ENCODE peak calls at places on chromosomes 3 and 15, in four cellular contexts. One of them, this sample, is unnamed. For H3K36me3 and H3K27me3, the result is how much of the 10 kb centered on the place peaks cover.

GRCh38 chr3:97823503-97824004 is 1.7 kb downstream of the CRYBG3 start:
- DNase-seq in adipocyte: peak
- DNase-seq in neuronal stem cell: no peak
- DNase-seq in right atrium auricular region: peak
- DNase-seq in this sample: no peak

GRCh38 chr3:151852074-151852811 is 21.2 kb upstream of the SUCNR1 start:
- DNase-seq in neuronal stem cell: no peak
- DNase-seq in right atrium auricular region: no peak
- DNase-seq in adipocyte: no peak
- DNase-seq in this sample: no peak

GRCh38 chr15:24879492-24879891 is 75.3 kb upstream of the SNRPN start:
- DNase-seq in adipocyte: no peak
- DNase-seq in neuronal stem cell: no peak
- DNase-seq in right atrium auricular region: no peak
- DNase-seq in this sample: no peak

GRCh38 chr3:100992086-100993033 is 861 bp downstream of the ABI3BP start:
- DNase-seq in adipocyte: peak
- DNase-seq in right atrium auricular region: no peak
- DNase-seq in neuronal stem cell: no peak
- DNase-seq in this sample: no peak

GRCh38 chr15:68054658-68055223 is 626 bp downstream of the PIAS1 start:
- DNase-seq in neuronal stem cell: peak
- DNase-seq in adipocyte: peak
- DNase-seq in right atrium auricular region: peak
- DNase-seq in this sample: peak

GRCh38 chr3:104275199-104275598 is 1091.5 kb upstream of the ALCAM start:
- DNase-seq in right atrium auricular region: no peak
- DNase-seq in neuronal stem cell: no peak
- DNase-seq in adipocyte: no peak
- DNase-seq in this sample: no peak

GRCh38 chr3:8517490-8517889 is 15.9 kb downstream of the LMCD1 start:
- DNase-seq in adipocyte: peak
- DNase-seq in right atrium auricular region: no peak
- DNase-seq in neuronal stem cell: no peak
- DNase-seq in this sample: no peak

GRCh38 chr15:44596511-44597010 is 59.6 kb downstream of the EIF3J start:
- DNase-seq in neuronal stem cell: no peak
- DNase-seq in right atrium auricular region: no peak
- DNase-seq in adipocyte: no peak
- DNase-seq in this sample: no peak

GRCh38 chr3:152202976-152203626 is 65.6 kb upstream of the MBNL1 start:
- DNase-seq in adipocyte: no peak
- DNase-seq in neuronal stem cell: no peak
- DNase-seq in right atrium auricular region: no peak
- DNase-seq in this sample: no peak

DNA sequence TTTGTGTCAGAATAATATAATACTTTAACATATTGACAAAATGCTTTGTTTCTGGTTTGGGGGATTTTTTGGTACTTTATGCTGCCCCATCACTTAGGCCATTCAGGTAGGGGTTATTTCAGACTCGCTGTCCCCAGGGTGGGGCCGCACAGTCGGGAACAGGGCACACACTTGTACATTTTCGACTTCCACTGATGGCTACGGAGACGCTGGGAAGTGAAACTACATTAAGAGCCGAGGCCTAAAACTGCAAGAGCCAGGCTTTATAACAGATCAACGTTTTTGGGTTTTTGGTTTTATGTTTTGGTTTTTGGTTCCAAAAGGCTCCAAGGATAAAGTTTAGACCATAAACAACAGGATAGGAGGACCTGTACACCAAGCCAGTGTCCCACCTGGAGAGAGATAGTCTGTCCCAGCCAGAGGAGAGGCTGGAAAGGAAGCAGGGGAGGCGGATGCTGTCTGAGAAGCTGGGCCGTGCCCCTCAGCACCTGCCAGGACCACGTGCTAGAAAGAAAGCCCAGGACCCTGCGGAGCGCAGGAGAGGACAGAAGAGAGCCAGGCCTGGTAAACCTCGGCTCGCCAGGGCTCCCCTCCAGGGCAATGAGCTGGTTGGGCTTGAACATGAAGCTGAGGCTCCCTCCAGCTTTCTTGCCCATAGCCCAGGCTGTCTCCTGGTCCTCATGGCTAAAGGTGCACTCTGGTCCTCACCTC is 111.7 kb downstream of the CHSY1 start:
- DNase-seq in right atrium auricular region: no peak
- DNase-seq in neuronal stem cell: no peak
- DNase-seq in adipocyte: no peak
- DNase-seq in this sample: no peak
- H3K4me3 ChIP-seq in right atrium auricular region: no peak
- H3K4me3 ChIP-seq in neuronal stem cell: no peak
- H3K4me3 ChIP-seq in adipocyte: no peak
- H3K4me3 ChIP-seq in this sample: no peak

DNA sequence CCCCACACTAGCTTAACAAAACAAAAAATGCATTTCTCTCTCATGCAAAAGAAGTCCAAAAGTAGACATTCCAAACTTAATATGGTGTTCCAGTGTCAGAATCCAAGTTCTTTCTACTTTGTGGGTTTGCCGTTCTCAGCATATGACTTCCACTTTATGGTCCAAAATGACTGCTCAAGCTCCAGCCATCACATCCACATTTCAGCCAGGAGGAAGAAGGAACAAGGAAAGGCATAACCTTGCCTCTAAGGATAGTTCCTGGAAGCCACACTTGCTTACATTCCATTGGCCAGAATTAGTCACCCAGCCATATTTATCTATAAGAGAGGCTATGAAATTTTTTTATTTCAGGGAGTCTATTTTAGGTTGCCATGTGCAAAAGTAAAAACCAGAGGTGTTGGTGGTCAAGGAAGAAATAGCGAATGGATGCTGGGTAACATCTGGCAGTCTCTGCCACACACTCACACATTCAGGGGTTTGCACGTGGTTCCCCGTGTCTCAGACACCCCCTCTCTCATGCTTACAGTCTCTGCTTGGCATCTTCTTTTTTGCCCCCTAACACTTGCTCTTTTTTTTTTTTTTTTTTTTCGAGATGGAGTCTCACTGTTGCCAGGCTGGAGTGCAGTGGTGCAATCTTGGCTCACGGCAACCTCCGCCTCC is 69.3 kb downstream of the RPL39L start:
- DNase-seq in right atrium auricular region: no peak
- DNase-seq in neuronal stem cell: no peak
- DNase-seq in adipocyte: no peak
- DNase-seq in this sample: no peak
- H3K36me3 ChIP-seq in right atrium auricular region: under half
- H3K36me3 ChIP-seq in neuronal stem cell: under half
- H3K36me3 ChIP-seq in adipocyte: under half
- H3K36me3 ChIP-seq in this sample: under half

DNA sequence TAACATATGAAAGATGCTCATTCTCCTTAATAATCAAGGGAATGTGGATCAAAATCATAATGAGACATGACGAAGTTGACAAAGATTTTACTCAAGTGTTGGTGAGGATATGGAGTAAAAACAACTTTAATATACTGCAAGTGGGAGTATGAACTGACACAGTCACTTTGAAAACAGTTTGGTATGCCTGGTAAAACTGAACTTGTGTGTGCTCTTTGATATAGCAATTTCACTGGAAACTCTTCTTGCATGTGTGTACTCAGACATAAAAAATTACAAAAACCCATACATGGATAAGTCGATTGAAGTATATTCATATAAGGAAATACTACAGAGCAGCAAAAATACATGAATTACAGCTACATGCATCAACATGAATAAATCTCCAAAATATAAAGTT is 182.5 kb downstream of the NFKBIZ start:
- DNase-seq in adipocyte: no peak
- DNase-seq in right atrium auricular region: no peak
- DNase-seq in neuronal stem cell: no peak
- DNase-seq in this sample: no peak
- H3K27me3 ChIP-seq in adipocyte: under half
- H3K27me3 ChIP-seq in right atrium auricular region: under half
- H3K27me3 ChIP-seq in neuronal stem cell: under half
- H3K27me3 ChIP-seq in this sample: under half

DNA sequence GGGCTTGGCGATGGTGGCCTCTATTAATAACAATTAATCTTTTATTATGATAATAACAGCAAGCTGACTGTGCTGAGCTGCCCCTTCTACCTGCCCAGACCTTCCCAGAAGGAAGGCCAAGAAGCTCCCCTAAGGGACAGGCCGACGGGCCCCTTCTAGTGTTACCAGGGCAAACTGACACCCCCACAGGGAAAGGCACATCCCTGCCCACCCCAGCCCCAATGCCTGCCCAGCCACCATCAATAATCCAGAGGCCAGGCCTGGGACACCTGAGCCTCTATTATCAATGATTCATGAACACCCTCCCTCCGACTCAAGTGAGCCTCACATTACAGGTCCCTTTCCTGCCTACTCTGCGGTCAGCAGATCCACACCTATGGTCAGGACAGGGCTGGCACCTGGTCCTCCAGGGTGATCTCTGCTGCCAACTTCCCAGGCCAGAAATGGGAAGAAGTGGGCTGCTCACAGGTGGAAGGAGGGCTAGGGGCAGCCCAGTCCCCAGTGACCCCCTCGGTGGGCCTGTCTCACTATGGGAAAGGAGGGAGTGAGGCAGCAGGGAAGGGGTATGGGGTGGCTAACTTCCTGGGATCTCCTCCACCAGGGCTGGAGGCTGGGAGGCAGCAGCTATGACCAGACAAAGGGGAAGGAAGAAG is 1.8 kb downstream of the TWF2 start:
- DNase-seq in neuronal stem cell: no peak
- DNase-seq in adipocyte: no peak
- DNase-seq in right atrium auricular region: no peak
- DNase-seq in this sample: no peak
- H3K4me3 ChIP-seq in neuronal stem cell: peak
- H3K4me3 ChIP-seq in adipocyte: peak
- H3K4me3 ChIP-seq in right atrium auricular region: peak
- H3K4me3 ChIP-seq in this sample: no peak

GRCh38 chr3:10085738-10086137 is 22.3 kb downstream of the FANCD2OS start:
- DNase-seq in neuronal stem cell: no peak
- DNase-seq in adipocyte: no peak
- DNase-seq in right atrium auricular region: no peak
- DNase-seq in this sample: no peak

GRCh38 chr3:10090181-10090580 is 17.9 kb downstream of the FANCD2OS start:
- DNase-seq in right atrium auricular region: no peak
- DNase-seq in adipocyte: no peak
- DNase-seq in neuronal stem cell: no peak
- DNase-seq in this sample: no peak

GRCh38 chr3:10093678-10094077 is 14.4 kb downstream of the FANCD2OS start:
- DNase-seq in right atrium auricular region: no peak
- DNase-seq in adipocyte: no peak
- DNase-seq in neuronal stem cell: no peak
- DNase-seq in this sample: no peak

DNA sequence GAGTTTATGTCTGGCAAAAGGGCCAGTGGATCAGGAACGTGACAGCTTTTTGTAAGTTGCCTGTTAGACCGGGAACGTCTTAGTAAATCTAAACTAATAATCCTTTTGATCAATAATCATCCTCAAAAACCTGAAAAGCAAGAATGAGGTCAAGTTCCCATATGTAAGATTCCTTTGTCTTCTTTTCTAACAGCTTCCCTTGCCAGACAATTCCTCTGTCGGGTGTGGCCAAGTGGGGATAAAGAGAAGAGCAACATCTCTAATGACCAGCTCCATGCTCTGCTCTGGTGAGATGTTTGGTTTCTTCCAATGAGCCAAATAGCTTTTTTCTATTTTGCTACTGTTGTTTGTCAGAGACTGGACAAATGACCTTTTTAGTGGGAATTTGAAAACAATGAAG is 19.8 kb downstream of the FANCD2OS start:
- DNase-seq in right atrium auricular region: no peak
- DNase-seq in adipocyte: peak
- DNase-seq in neuronal stem cell: no peak
- DNase-seq in this sample: no peak
- H3K36me3 ChIP-seq in right atrium auricular region: under half
- H3K36me3 ChIP-seq in adipocyte: under half
- H3K36me3 ChIP-seq in neuronal stem cell: under half
- H3K36me3 ChIP-seq in this sample: under half

GRCh38 chr3:13795816-13796215 is 84.1 kb downstream of the WNT7A start:
- DNase-seq in right atrium auricular region: no peak
- DNase-seq in adipocyte: no peak
- DNase-seq in neuronal stem cell: no peak
- DNase-seq in this sample: no peak
- H3K27me3 ChIP-seq in right atrium auricular region: under half
- H3K27me3 ChIP-seq in adipocyte: under half
- H3K27me3 ChIP-seq in neuronal stem cell: under half
- H3K27me3 ChIP-seq in this sample: under half

GRCh38 chr15:31173790-31174450 is 72.4 kb upstream of the TRPM1 start:
- DNase-seq in neuronal stem cell: no peak
- DNase-seq in right atrium auricular region: peak
- DNase-seq in adipocyte: no peak
- DNase-seq in this sample: no peak
- H3K4me3 ChIP-seq in neuronal stem cell: no peak
- H3K4me3 ChIP-seq in right atrium auricular region: no peak
- H3K4me3 ChIP-seq in adipocyte: no peak
- H3K4me3 ChIP-seq in this sample: no peak

DNA sequence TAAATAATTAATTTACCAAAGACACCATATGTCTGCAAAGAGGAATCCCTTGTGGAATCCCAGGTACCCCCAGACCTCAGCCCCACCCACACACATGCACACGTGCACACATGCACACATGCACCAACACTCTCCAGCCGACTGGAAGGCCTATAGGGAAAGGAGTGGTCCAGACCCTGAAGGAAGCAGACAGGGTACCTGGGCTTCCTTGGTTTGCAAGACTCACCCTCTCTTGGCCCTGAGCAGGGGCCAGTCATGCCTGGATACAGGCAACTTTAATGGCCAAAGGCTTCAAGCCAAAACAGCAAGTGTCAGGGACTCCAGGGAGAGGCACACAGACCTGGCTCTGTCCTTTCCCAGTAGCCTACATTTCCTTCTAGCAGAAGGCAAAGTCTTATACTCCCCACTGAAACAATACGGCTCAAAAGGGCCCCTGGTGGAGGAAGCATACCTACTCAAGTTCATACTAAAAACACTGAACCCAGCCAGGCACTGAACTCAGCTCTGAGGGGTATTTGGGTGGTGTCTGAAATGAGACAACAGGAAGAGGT is 8.8 kb downstream of the MFGE8 start:
- DNase-seq in right atrium auricular region: no peak
- DNase-seq in neuronal stem cell: no peak
- DNase-seq in adipocyte: no peak
- DNase-seq in this sample: no peak
- H3K36me3 ChIP-seq in right atrium auricular region: half or more
- H3K36me3 ChIP-seq in neuronal stem cell: half or more
- H3K36me3 ChIP-seq in adipocyte: half or more
- H3K36me3 ChIP-seq in this sample: half or more

DNA sequence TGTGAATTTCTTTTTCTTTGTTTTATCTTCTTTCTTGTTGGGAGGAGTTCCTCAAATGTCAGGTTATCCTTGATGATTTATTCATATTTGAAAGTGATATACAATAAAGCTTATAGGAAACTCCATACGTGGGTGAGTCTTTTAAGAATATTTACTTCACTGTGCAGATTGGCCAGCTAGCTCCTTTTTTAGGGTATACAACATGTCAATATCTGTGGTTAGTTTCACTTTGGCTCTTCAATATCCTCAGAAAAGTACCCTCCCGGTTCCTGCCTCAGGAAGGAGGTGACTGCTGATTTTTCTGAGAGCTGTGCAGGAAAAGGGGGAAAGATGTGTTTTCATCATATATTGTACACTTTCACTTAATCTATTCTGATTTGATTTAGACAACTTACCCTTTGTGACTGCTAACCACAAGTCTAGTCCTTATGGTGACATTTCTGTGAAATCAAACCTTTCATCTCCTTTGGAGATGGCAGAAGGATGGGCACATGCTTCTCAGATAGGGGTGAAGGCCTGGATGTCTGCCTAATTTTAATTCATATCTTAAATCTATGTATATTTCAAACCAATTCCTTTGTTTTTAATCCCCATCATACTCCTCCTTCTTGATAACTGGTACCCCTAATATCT is 98.2 kb upstream of the NECTIN3 start:
- DNase-seq in right atrium auricular region: no peak
- DNase-seq in neuronal stem cell: no peak
- DNase-seq in adipocyte: no peak
- DNase-seq in this sample: no peak
- H3K27me3 ChIP-seq in right atrium auricular region: under half
- H3K27me3 ChIP-seq in neuronal stem cell: under half
- H3K27me3 ChIP-seq in adipocyte: under half
- H3K27me3 ChIP-seq in this sample: under half